ENCODE peak calls at places on chromosomes 16 and 17, in six cellular contexts. W is T47D; Q is stimulated activated naive CD8-positive, alpha-beta T cell treated with anti-CD3 and anti-CD28 coated beads, Interleukin-15, Interleukin-2, amounts not matched to agents 100 U/mL and 50 U/mL, for 24 hours; F is stimulated activated CD4-positive, alpha-beta T cell treated with anti-CD3 and anti-CD28 coated beads, Interleukin-4, amount 100 ng/mL, for 24 hours; K is NCI-H460; Y is T-helper 9 cell. O is an unnamed sample.
A peak's percentile ranks its signal among the peaks of the same experiment; 100 is the strongest.

GRCh38 chr17:18950944-18951905 is 740 bp upstream of the SLC5A10 start:
- DNase-seq in W (no peak), Q (no peak), F (no peak), K (no peak), Y (no peak), O (no peak)

GRCh38 chr16:71930013-71930563 is 34.8 kb downstream of the IST1 start:
- DNase-seq in W (no peak), Q (no peak), F (no peak), K (no peak), Y (no peak), O (no peak)

GRCh38 chr16:15572329-15573001 is 70.5 kb downstream of the MARF1 start:
- DNase-seq in W (no peak), Q (peak; percentile 48), F (peak; percentile 42), K (no peak), Y (no peak), O (no peak)

GRCh38 chr17:80124351-80124981 is 22.5 kb downstream of the EIF4A3 start:
- DNase-seq in W (peak; percentile 63), Q (no peak), F (no peak), K (no peak), Y (no peak), O (no peak)

GRCh38 chr17:80034977-80035686 is 540 bp downstream of the TBC1D16 start:
- DNase-seq in W (no peak), Q (peak; percentile 46), F (peak; percentile 24), K (no peak), Y (peak; percentile 50), O (no peak)

GRCh38 chr16:70444249-70445063 is 5.6 kb upstream of the ST3GAL2 start:
- DNase-seq in W (no peak), Q (no peak), F (no peak), K (no peak), Y (no peak), O (no peak)

GRCh38 chr17:80257716-80258213 is 2.9 kb upstream of the RNF213 start:
- DNase-seq in W (no peak), Q (no peak), F (no peak), K (no peak), Y (no peak), O (no peak)

GRCh38 chr17:75531724-75532090 is 6.2 kb downstream of the LLGL2 start:
- DNase-seq in W (no peak), Q (no peak), F (no peak), K (no peak), Y (no peak), O (peak; percentile 88)

GRCh38 chr16:85984947-85985451 is 86.0 kb downstream of the IRF8 start:
- DNase-seq in W (no peak), Q (no peak), F (no peak), K (no peak), Y (no peak), O (no peak)

GRCh38 chr17:37220609-37220953 is 155.2 kb upstream of the C17orf78 start:
- DNase-seq in W (no peak), Q (peak; percentile 3), F (peak; percentile 11), K (peak; percentile 8), Y (no peak), O (no peak)

GRCh38 chr16:27330542-27330941 is 16.8 kb downstream of the IL4R start:
- DNase-seq in W (no peak), Q (no peak), F (no peak), K (no peak), Y (no peak), O (no peak)

O was measured in foreskin keratinocyte.